ENCODE peak calls at places on chromosomes 12 and 14, in nine cellular contexts. K is Daoy; U is pancreas; T is endodermal cell; A is NCI-H748 treated with DMSO at 0.1 percent for 48 hours; O is C1 segment of cervical spinal cord; F is stimulated activated CD8-positive, alpha-beta memory T cell treated with anti-CD3 and anti-CD28 coated beads, Interleukin-7, amount 100 ng/mL, for 1 hour; E is kidney tubule cell; G is neural progenitor cell. C is an unnamed sample.

GRCh38 chr12:49955899-49956662 is 5.5 kb downstream of the AQP2 start:
- DNase-seq in K (no peak), U (no peak), T (no peak), A (no peak), O (no peak), F (no peak), E (no peak), G (no peak), C (no peak)

GRCh38 chr12:3088251-3088650 is 11.1 kb downstream of the TSPAN9 start:
- DNase-seq in K (peak), U (no peak), T (peak), A (no peak), O (no peak), F (no peak), E (no peak), G (no peak), C (no peak)

GRCh38 chr14:93049295-93049694 is 66.4 kb downstream of the ITPK1 start:
- DNase-seq in K (no peak), U (no peak), T (no peak), A (no peak), O (no peak), F (no peak), E (no peak), G (no peak), C (no peak)

GRCh38 chr12:123526542-123527080 is 6.9 kb downstream of the RILPL1 start:
- DNase-seq in K (no peak), U (no peak), T (no peak), A (no peak), O (no peak), F (no peak), E (no peak), G (no peak), C (no peak)

GRCh38 chr12:89693639-89694202 is 14.9 kb downstream of the ATP2B1 start:
- DNase-seq in K (peak), U (no peak), T (no peak), A (no peak), O (no peak), F (no peak), E (peak), G (no peak), C (no peak)

GRCh38 chr14:55097894-55098560 is 31.0 kb upstream of the LGALS3 start:
- DNase-seq in K (no peak), U (no peak), T (no peak), A (no peak), O (no peak), F (no peak), E (peak), G (no peak), C (no peak)

GRCh38 chr12:21144309-21144708 is 13.3 kb downstream of the SLCO1B1 start:
- DNase-seq in K (no peak), U (no peak), T (no peak), A (no peak), O (no peak), F (no peak), E (no peak), G (no peak), C (no peak)

GRCh38 chr12:70379856-70380255 is 13.8 kb downstream of the KCNMB4 start:
- DNase-seq in K (no peak), U (no peak), T (no peak), A (no peak), O (no peak), F (no peak), E (no peak), G (no peak), C (no peak)

GRCh38 chr12:20757-21156 is 45.8 kb upstream of the IQSEC3 start:
- DNase-seq in K (no peak), U (peak), T (peak), A (no peak), O (no peak), F (no peak), E (peak), G (no peak), C (no peak)

GRCh38 chr12:104718581-104718980 is 239.5 kb downstream of the SLC41A2 start:
- DNase-seq in K (no peak), U (no peak), T (no peak), A (no peak), O (no peak), F (no peak), E (no peak), G (no peak), C (no peak)

GRCh38 chr12:89051065-89051677 is 301.1 kb downstream of the DUSP6 start:
- DNase-seq in K (peak), U (peak), T (peak), A (peak), O (no peak), F (no peak), E (peak), G (peak), C (no peak)

GRCh38 chr14:45254771-45255170 is 1.8 kb upstream of the MIS18BP1 start:
- DNase-seq in K (no peak), U (no peak), T (no peak), A (no peak), O (no peak), F (no peak), E (no peak), G (no peak), C (no peak)

GRCh38 chr14:100147181-100147631 is 12.2 kb downstream of the DEGS2 start:
- DNase-seq in K (no peak), U (no peak), T (no peak), A (no peak), O (no peak), F (peak), E (no peak), G (no peak), C (no peak)

GRCh38 chr14:33332497-33332896 is 393.8 kb downstream of the NPAS3 start:
- DNase-seq in K (no peak), U (peak), T (no peak), A (no peak), O (no peak), F (no peak), E (no peak), G (no peak), C (no peak)

GRCh38 chr12:77324416-77324762 is 259.0 kb upstream of the E2F7 start:
- DNase-seq in K (no peak), U (no peak), T (no peak), A (no peak), O (no peak), F (no peak), E (no peak), G (no peak), C (no peak)

GRCh38 chr12:100986595-100987547 is 192.3 kb downstream of the ANO4 start:
- DNase-seq in K (peak), U (no peak), T (peak), A (no peak), O (no peak), F (no peak), E (no peak), G (peak), C (no peak)

GRCh38 chr12:16955083-16955657 is 349.2 kb upstream of the LMO3 start:
- DNase-seq in K (peak), U (no peak), T (no peak), A (no peak), O (no peak), F (no peak), E (peak), G (no peak), C (no peak)

GRCh38 chr12:108804361-108804949 is 52.9 kb downstream of the SSH1 start:
- DNase-seq in K (no peak), U (no peak), T (peak), A (no peak), O (no peak), F (no peak), E (no peak), G (peak), C (no peak)

GRCh38 chr14:50008562-50009355 is 107.6 kb downstream of the VCPKMT start:
- DNase-seq in K (no peak), U (no peak), T (no peak), A (no peak), O (no peak), F (no peak), E (no peak), G (no peak), C (no peak)

GRCh38 chr14:70567791-70568190 is 32.7 kb downstream of the MED6 start:
- DNase-seq in K (peak), U (no peak), T (peak), A (no peak), O (no peak), F (no peak), E (peak), G (peak), C (no peak)

GRCh38 chr12:51815571-51815970 is 32.9 kb downstream of the FIGNL2 start:
- DNase-seq in K (no peak), U (no peak), T (no peak), A (no peak), O (no peak), F (no peak), E (no peak), G (peak), C (no peak)

GRCh38 chr12:130764475-130765185 is 48.5 kb upstream of the RIMBP2 start:
- DNase-seq in K (peak), U (no peak), T (peak), A (no peak), O (no peak), F (no peak), E (peak), G (no peak), C (no peak)

GRCh38 chr12:107200394-107200793 is 107.0 kb upstream of the CRY1 start:
- DNase-seq in K (peak), U (no peak), T (no peak), A (no peak), O (no peak), F (no peak), E (peak), G (no peak), C (no peak)

GRCh38 chr12:104505095-104505819 is 48.5 kb downstream of the CHST11 start:
- DNase-seq in K (no peak), U (no peak), T (no peak), A (peak), O (no peak), F (no peak), E (no peak), G (no peak), C (no peak)

GRCh38 chr12:94676011-94676709 is 25.8 kb upstream of the TMCC3 start:
- DNase-seq in K (no peak), U (no peak), T (peak), A (no peak), O (no peak), F (no peak), E (no peak), G (no peak), C (no peak)

GRCh38 chr14:75361751-75362433 is 65.9 kb upstream of the JDP2 start:
- DNase-seq in K (no peak), U (no peak), T (no peak), A (no peak), O (no peak), F (no peak), E (no peak), G (no peak), C (no peak)

GRCh38 chr12:58576071-58576470 is 344.2 kb downstream of the LRIG3 start:
- DNase-seq in K (no peak), U (no peak), T (no peak), A (no peak), O (no peak), F (no peak), E (no peak), G (no peak), C (no peak)

C was measured in mesothelial cell of epicardium.